ENCODE peak calls at places on chromosomes 13 and 19, in five cellular contexts. One of them, this sample, is unnamed.
A peak's percentile ranks its signal among the peaks of the same experiment; 100 is the strongest.

GRCh38 chr13:50945669-50946068 is 36.1 kb downstream of the RNASEH2B start:
- DNase-seq in activated T-cell treated with anti-CD3 and anti-CD28 coated beads for 1 hour: no peak
- DNase-seq in HCEC 1CT: no peak
- DNase-seq in A172: no peak
- DNase-seq in GM04503: no peak
- DNase-seq in this sample: no peak

GRCh38 chr13:93248627-93249047 is 22.0 kb downstream of the GPC6 start:
- DNase-seq in GM04503: no peak
- DNase-seq in A172: peak; percentile 65
- DNase-seq in HCEC 1CT: peak; percentile 37
- DNase-seq in activated T-cell treated with anti-CD3 and anti-CD28 coated beads for 1 hour: no peak
- DNase-seq in this sample: peak; percentile 3

GRCh38 chr13:110336681-110337080 is 29.6 kb downstream of the COL4A2 start:
- DNase-seq in HCEC 1CT: no peak
- DNase-seq in GM04503: no peak
- DNase-seq in activated T-cell treated with anti-CD3 and anti-CD28 coated beads for 1 hour: no peak
- DNase-seq in A172: no peak
- DNase-seq in this sample: no peak

GRCh38 chr13:19967619-19968018 is 9.1 kb downstream of the ZMYM2 start:
- DNase-seq in A172: no peak
- DNase-seq in HCEC 1CT: no peak
- DNase-seq in GM04503: no peak
- DNase-seq in activated T-cell treated with anti-CD3 and anti-CD28 coated beads for 1 hour: no peak
- DNase-seq in this sample: no peak

GRCh38 chr19:41860419-41861097 is 503 bp downstream of the RPS19 start:
- DNase-seq in HCEC 1CT: no peak
- DNase-seq in activated T-cell treated with anti-CD3 and anti-CD28 coated beads for 1 hour: no peak
- DNase-seq in A172: no peak
- DNase-seq in GM04503: no peak
- DNase-seq in this sample: no peak

GRCh38 chr19:48123907-48124675 is 13.5 kb upstream of the PLA2G4C start:
- DNase-seq in GM04503: no peak
- DNase-seq in A172: peak; percentile 76
- DNase-seq in HCEC 1CT: no peak
- DNase-seq in activated T-cell treated with anti-CD3 and anti-CD28 coated beads for 1 hour: no peak
- DNase-seq in this sample: peak; percentile 71

GRCh38 chr13:30615851-30616311 is 1.8 kb upstream of the USPL1 start:
- DNase-seq in activated T-cell treated with anti-CD3 and anti-CD28 coated beads for 1 hour: no peak
- DNase-seq in HCEC 1CT: peak; percentile 53
- DNase-seq in A172: peak; percentile 32
- DNase-seq in GM04503: no peak
- DNase-seq in this sample: no peak

GRCh38 chr19:704447-704741 is 4.3 kb upstream of the PALM start:
- DNase-seq in A172: no peak
- DNase-seq in HCEC 1CT: no peak
- DNase-seq in activated T-cell treated with anti-CD3 and anti-CD28 coated beads for 1 hour: no peak
- DNase-seq in GM04503: no peak
- DNase-seq in this sample: no peak

GRCh38 chr19:42289556-42290041 is 12.3 kb upstream of the PRR19 start:
- DNase-seq in activated T-cell treated with anti-CD3 and anti-CD28 coated beads for 1 hour: no peak
- DNase-seq in GM04503: no peak
- DNase-seq in A172: no peak
- DNase-seq in HCEC 1CT: no peak
- DNase-seq in this sample: no peak

GRCh38 chr13:35699181-35699580 is 222.7 kb upstream of the MAB21L1 start:
- DNase-seq in activated T-cell treated with anti-CD3 and anti-CD28 coated beads for 1 hour: no peak
- DNase-seq in HCEC 1CT: no peak
- DNase-seq in A172: no peak
- DNase-seq in GM04503: no peak
- DNase-seq in this sample: no peak

GRCh38 chr19:5309438-5310204 is 31.0 kb downstream of the PTPRS start:
- DNase-seq in A172: no peak
- DNase-seq in HCEC 1CT: no peak
- DNase-seq in GM04503: no peak
- DNase-seq in activated T-cell treated with anti-CD3 and anti-CD28 coated beads for 1 hour: no peak
- DNase-seq in this sample: no peak

GRCh38 chr13:48534911-48535501 is 2.1 kb upstream of the RCBTB2 start:
- DNase-seq in activated T-cell treated with anti-CD3 and anti-CD28 coated beads for 1 hour: no peak
- DNase-seq in A172: no peak
- DNase-seq in GM04503: no peak
- DNase-seq in HCEC 1CT: no peak
- DNase-seq in this sample: no peak

GRCh38 chr19:40646564-40647254 is 43.7 kb downstream of the NUMBL start:
- DNase-seq in activated T-cell treated with anti-CD3 and anti-CD28 coated beads for 1 hour: no peak
- DNase-seq in HCEC 1CT: peak; percentile 34
- DNase-seq in A172: no peak
- DNase-seq in GM04503: no peak
- DNase-seq in this sample: peak; percentile 43

GRCh38 chr13:59750860-59751259 is 412.9 kb downstream of the DIAPH3 start:
- DNase-seq in activated T-cell treated with anti-CD3 and anti-CD28 coated beads for 1 hour: no peak
- DNase-seq in HCEC 1CT: no peak
- DNase-seq in A172: no peak
- DNase-seq in GM04503: peak; percentile 51
- DNase-seq in this sample: no peak

GRCh38 chr13:59483441-59484116 is 680.1 kb downstream of the DIAPH3 start:
- DNase-seq in HCEC 1CT: no peak
- DNase-seq in activated T-cell treated with anti-CD3 and anti-CD28 coated beads for 1 hour: no peak
- DNase-seq in A172: no peak
- DNase-seq in GM04503: no peak
- DNase-seq in this sample: no peak

GRCh38 chr19:54436561-54437229 is 12.3 kb upstream of the LENG8 start:
- DNase-seq in A172: no peak
- DNase-seq in HCEC 1CT: no peak
- DNase-seq in activated T-cell treated with anti-CD3 and anti-CD28 coated beads for 1 hour: no peak
- DNase-seq in GM04503: no peak
- DNase-seq in this sample: no peak

GRCh38 chr19:39307233-39307821 is 11.1 kb downstream of the IFNL1 start:
- DNase-seq in activated T-cell treated with anti-CD3 and anti-CD28 coated beads for 1 hour: no peak
- DNase-seq in HCEC 1CT: no peak
- DNase-seq in GM04503: no peak
- DNase-seq in A172: no peak
- DNase-seq in this sample: peak; percentile 53

GRCh38 chr13:98581971-98582702 is 5.2 kb upstream of the STK24 start:
- DNase-seq in HCEC 1CT: peak; percentile 64
- DNase-seq in activated T-cell treated with anti-CD3 and anti-CD28 coated beads for 1 hour: no peak
- DNase-seq in GM04503: no peak
- DNase-seq in A172: peak; percentile 38
- DNase-seq in this sample: no peak

GRCh38 chr19:58396691-58397532 is 1.5 kb downstream of the RNF225 start:
- DNase-seq in HCEC 1CT: no peak
- DNase-seq in GM04503: no peak
- DNase-seq in A172: no peak
- DNase-seq in activated T-cell treated with anti-CD3 and anti-CD28 coated beads for 1 hour: no peak
- DNase-seq in this sample: no peak

GRCh38 chr19:38739440-38740251 is 4.6 kb downstream of the CAPN12 start:
- DNase-seq in activated T-cell treated with anti-CD3 and anti-CD28 coated beads for 1 hour: no peak
- DNase-seq in HCEC 1CT: no peak
- DNase-seq in GM04503: no peak
- DNase-seq in A172: no peak
- DNase-seq in this sample: no peak

GRCh38 chr13:95660981-95661581 is 15.9 kb upstream of the DNAJC3 start:
- DNase-seq in A172: peak; percentile 48
- DNase-seq in activated T-cell treated with anti-CD3 and anti-CD28 coated beads for 1 hour: no peak
- DNase-seq in GM04503: no peak
- DNase-seq in HCEC 1CT: peak; percentile 39
- DNase-seq in this sample: peak; percentile 8

GRCh38 chr13:67023088-67023893 is 206.8 kb downstream of the PCDH9 start:
- DNase-seq in HCEC 1CT: peak; percentile 5
- DNase-seq in A172: peak; percentile 16
- DNase-seq in activated T-cell treated with anti-CD3 and anti-CD28 coated beads for 1 hour: no peak
- DNase-seq in GM04503: no peak
- DNase-seq in this sample: peak; percentile 3

GRCh38 chr19:1882089-1882785 is 3.1 kb downstream of the ABHD17A start:
- DNase-seq in GM04503: no peak
- DNase-seq in activated T-cell treated with anti-CD3 and anti-CD28 coated beads for 1 hour: peak; percentile 67
- DNase-seq in A172: no peak
- DNase-seq in HCEC 1CT: no peak
- DNase-seq in this sample: no peak

GRCh38 chr19:29683009-29683408 is 17.7 kb downstream of the PLEKHF1 start:
- DNase-seq in activated T-cell treated with anti-CD3 and anti-CD28 coated beads for 1 hour: no peak
- DNase-seq in GM04503: no peak
- DNase-seq in A172: no peak
- DNase-seq in HCEC 1CT: no peak
- DNase-seq in this sample: no peak

GRCh38 chr19:58570770-58571574 is 2.2 kb downstream of the MZF1 start:
- DNase-seq in GM04503: no peak
- DNase-seq in activated T-cell treated with anti-CD3 and anti-CD28 coated beads for 1 hour: no peak
- DNase-seq in A172: no peak
- DNase-seq in HCEC 1CT: no peak
- DNase-seq in this sample: no peak

GRCh38 chr19:13765395-13766094 is 1.2 kb downstream of the MRI1 start:
- DNase-seq in A172: no peak
- DNase-seq in activated T-cell treated with anti-CD3 and anti-CD28 coated beads for 1 hour: no peak
- DNase-seq in HCEC 1CT: no peak
- DNase-seq in GM04503: no peak
- DNase-seq in this sample: no peak

This sample was measured in Calu3.